ENCODE peak calls at places on chromosomes 12 and 14, in nine cellular contexts. Q is AG09309, A is lower leg skin, P is astrocyte of the spinal cord, T is mammary epithelial cell, B is adrenal gland, F is A549, V is thyroid gland, S is ascending aorta. Y is an unnamed sample.

GRCh38 chr14:86027990-86028389 is 498.0 kb downstream of the FLRT2 start:
- DNase-seq in T (no peak), P (no peak), B (no peak), A (no peak), V (no peak), S (no peak), Q (no peak), F (no peak), Y (no peak)

GRCh38 chr12:109462868-109463692 is 14.0 kb downstream of the KCTD10 start:
- DNase-seq in A (peak), P (peak), V (peak), S (peak), B (peak), F (peak), T (peak), Q (peak), Y (peak)

GRCh38 chr14:57492859-57493258 is 798 bp downstream of the CCDC198 start:
- DNase-seq in A (no peak), T (peak), Q (peak), V (no peak), S (no peak), B (no peak), P (peak), F (peak), Y (peak)

GRCh38 chr14:90632451-90632850 is 183.8 kb downstream of the TTC7B start:
- DNase-seq in P (peak), B (no peak), A (no peak), S (no peak), V (no peak), F (no peak), Q (no peak), T (no peak), Y (no peak)

GRCh38 chr14:51880810-51881580 is 20.6 kb downstream of the GNG2 start:
- DNase-seq in B (no peak), A (no peak), F (no peak), P (peak), V (no peak), Q (peak), S (no peak), T (no peak), Y (peak)

GRCh38 chr12:111045941-111046340 is 125.6 kb upstream of the MYL2 start:
- DNase-seq in B (no peak), Q (no peak), F (no peak), V (no peak), A (no peak), S (no peak), T (no peak), P (no peak), Y (no peak)

GRCh38 chr12:94150483-94151225 is 2.3 kb downstream of the PLXNC1 start:
- DNase-seq in Q (no peak), A (no peak), V (peak), T (no peak), B (no peak), F (no peak), S (no peak), P (no peak), Y (no peak)

GRCh38 chr12:118290130-118290529 is 82.6 kb downstream of the TAOK3 start:
- DNase-seq in F (no peak), Q (no peak), B (no peak), A (no peak), T (no peak), S (no peak), V (no peak), P (peak), Y (peak)

GRCh38 chr14:77878783-77879182 is 78.9 kb downstream of the ADCK1 start:
- DNase-seq in A (no peak), F (no peak), T (no peak), V (no peak), P (no peak), B (no peak), Q (no peak), S (no peak), Y (no peak)

GRCh38 chr12:77696183-77696582 is 134.5 kb upstream of the NAV3 start:
- DNase-seq in B (no peak), V (no peak), T (no peak), Q (no peak), S (no peak), P (no peak), A (no peak), F (no peak), Y (no peak)

GRCh38 chr12:3683670-3684069 is 69.2 kb downstream of the CRACR2A start:
- DNase-seq in S (no peak), P (peak), F (no peak), Q (no peak), V (no peak), B (no peak), T (peak), A (no peak), Y (peak)

GRCh38 chr12:25052191-25053020 is 103.5 kb upstream of the BCAT1 start:
- DNase-seq in S (no peak), Q (no peak), T (no peak), P (no peak), B (no peak), A (no peak), V (no peak), F (no peak), Y (no peak)

GRCh38 chr12:105561981-105562726 is 231.7 kb downstream of the C12orf75 start:
- DNase-seq in S (peak), P (peak), Q (peak), F (peak), B (peak), T (peak), V (no peak), A (peak), Y (peak)

GRCh38 chr14:47240755-47241437 is 434.5 kb downstream of the MDGA2 start:
- DNase-seq in P (no peak), Q (no peak), S (no peak), V (no peak), T (no peak), A (no peak), B (no peak), F (no peak), Y (no peak)

GRCh38 chr12:105907982-105908381 is 230.8 kb downstream of the NUAK1 start:
- DNase-seq in B (no peak), T (no peak), P (no peak), V (no peak), A (no peak), Q (no peak), F (no peak), S (no peak), Y (no peak)

GRCh38 chr12:105640780-105641179 is 310.3 kb downstream of the C12orf75 start:
- DNase-seq in T (no peak), F (no peak), V (no peak), Q (no peak), A (no peak), B (no peak), P (no peak), S (no peak), Y (no peak)

GRCh38 chr12:64796205-64796845 is 28.1 kb upstream of the TBC1D30 start:
- DNase-seq in B (peak), V (peak), P (peak), T (peak), A (peak), Q (peak), S (peak), F (peak), Y (peak)

GRCh38 chr14:36655963-36656768 is 5.5 kb upstream of the PAX9 start:
- DNase-seq in A (no peak), F (peak), Q (no peak), T (no peak), S (no peak), B (no peak), V (peak), P (no peak), Y (peak)

GRCh38 chr14:37830271-37830670 is 234.8 kb downstream of the TTC6 start:
- DNase-seq in S (no peak), Q (no peak), F (no peak), V (no peak), B (no peak), P (no peak), T (no peak), A (no peak), Y (no peak)

GRCh38 chr14:59183150-59183549 is 5.3 kb upstream of the DAAM1 start:
- DNase-seq in P (no peak), T (no peak), Q (no peak), A (no peak), B (no peak), F (no peak), S (no peak), V (no peak), Y (no peak)

GRCh38 chr14:97446087-97446486 is 648.9 kb downstream of the VRK1 start:
- DNase-seq in F (no peak), S (no peak), A (no peak), B (no peak), Q (no peak), V (no peak), T (no peak), P (no peak), Y (no peak)

GRCh38 chr12:34603382-34604035 is 581.2 kb downstream of the ALG10 start:
- DNase-seq in T (no peak), V (no peak), F (no peak), Q (no peak), A (no peak), S (no peak), P (no peak), B (no peak), Y (no peak)

GRCh38 chr12:124663206-124663605 is 95.8 kb upstream of the NCOR2 start:
- DNase-seq in F (no peak), A (no peak), T (no peak), B (no peak), V (no peak), S (no peak), Q (no peak), P (no peak), Y (peak)

GRCh38 chr12:65593206-65593833 is 231.0 kb upstream of the HMGA2 start:
- DNase-seq in A (no peak), V (no peak), P (no peak), S (no peak), Q (peak), B (no peak), F (no peak), T (no peak), Y (no peak)

GRCh38 chr14:58796636-58797429 is 159.1 kb downstream of the DACT1 start:
- DNase-seq in B (no peak), V (peak), T (peak), S (no peak), F (no peak), Q (no peak), P (no peak), A (no peak), Y (no peak)

GRCh38 chr14:51616724-51617409 is 34.8 kb upstream of the FRMD6 start:
- DNase-seq in F (peak), B (peak), A (peak), P (peak), T (peak), Q (peak), S (no peak), V (peak), Y (peak)

GRCh38 chr14:94367896-94368590 is 20.4 kb downstream of the SERPINA1 start:
- DNase-seq in B (no peak), Q (no peak), F (no peak), S (no peak), V (no peak), T (no peak), P (no peak), A (no peak), Y (no peak)

GRCh38 chr14:100540141-100540925 is 46.9 kb downstream of the BEGAIN start:
- DNase-seq in S (peak), Q (no peak), B (no peak), T (no peak), A (no peak), P (no peak), F (peak), V (no peak), Y (no peak)

GRCh38 chr14:73472182-73473114 is 14.1 kb upstream of the NUMB start:
- DNase-seq in V (no peak), A (no peak), F (peak), S (peak), B (no peak), Q (no peak), T (peak), P (peak), Y (peak)

GRCh38 chr12:69935651-69936100 is 110.6 kb downstream of the MYRFL start:
- DNase-seq in T (no peak), A (peak), F (no peak), P (no peak), S (no peak), Q (no peak), V (peak), B (no peak), Y (no peak)

GRCh38 chr14:95741051-95741490 is 27.1 kb upstream of the TCL1A start:
- DNase-seq in P (no peak), B (no peak), S (no peak), T (peak), A (no peak), V (no peak), F (no peak), Q (no peak), Y (no peak)

GRCh38 chr12:124094733-124095132 is 121.7 kb downstream of the ZNF664 start:
- DNase-seq in Q (no peak), S (no peak), T (no peak), V (no peak), A (no peak), B (no peak), F (peak), P (no peak), Y (no peak)

GRCh38 chr12:121530600-121531355 is 50.0 kb downstream of the KDM2B start:
- DNase-seq in P (peak), Q (no peak), V (peak), B (no peak), A (peak), T (no peak), S (peak), F (peak), Y (peak)

GRCh38 chr12:122840580-122841513 is 5.6 kb downstream of the HIP1R start:
- DNase-seq in T (peak), A (no peak), V (peak), P (no peak), Q (no peak), B (no peak), S (peak), F (no peak), Y (no peak)

GRCh38 chr14:74238974-74239847 is at the start of gene VSX2:
- DNase-seq in B (no peak), Q (no peak), F (no peak), A (no peak), S (no peak), P (no peak), V (no peak), T (no peak), Y (no peak)

GRCh38 chr12:53950789-53951576 is 3.7 kb upstream of the HOXC12 start:
- DNase-seq in F (no peak), B (no peak), T (no peak), A (no peak), S (no peak), P (no peak), Q (no peak), V (no peak), Y (no peak)

GRCh38 chr14:105012171-105012985 is 8.5 kb downstream of the CDCA4 start:
- DNase-seq in F (peak), P (no peak), B (no peak), V (peak), A (no peak), T (no peak), Q (no peak), S (no peak), Y (no peak)

GRCh38 chr12:106139422-106140141 is 828 bp upstream of the NUAK1 start:
- DNase-seq in P (peak), A (peak), V (peak), S (peak), F (peak), B (peak), T (peak), Q (no peak), Y (peak)

GRCh38 chr12:5492562-5492961 is 60.7 kb downstream of the NTF3 start:
- DNase-seq in S (no peak), V (no peak), F (no peak), B (no peak), Q (no peak), T (no peak), P (no peak), A (no peak), Y (no peak)

GRCh38 chr12:114790276-114790675 is 106.3 kb upstream of the TBX3 start:
- DNase-seq in S (no peak), F (no peak), P (no peak), A (no peak), Q (no peak), V (no peak), B (no peak), T (no peak), Y (no peak)
- H3K4me3 ChIP-seq in S (no peak), F (no peak), P (no peak), A (no peak), Q (no peak), V (no peak), B (no peak), T (no peak), Y (no peak)

DNA sequence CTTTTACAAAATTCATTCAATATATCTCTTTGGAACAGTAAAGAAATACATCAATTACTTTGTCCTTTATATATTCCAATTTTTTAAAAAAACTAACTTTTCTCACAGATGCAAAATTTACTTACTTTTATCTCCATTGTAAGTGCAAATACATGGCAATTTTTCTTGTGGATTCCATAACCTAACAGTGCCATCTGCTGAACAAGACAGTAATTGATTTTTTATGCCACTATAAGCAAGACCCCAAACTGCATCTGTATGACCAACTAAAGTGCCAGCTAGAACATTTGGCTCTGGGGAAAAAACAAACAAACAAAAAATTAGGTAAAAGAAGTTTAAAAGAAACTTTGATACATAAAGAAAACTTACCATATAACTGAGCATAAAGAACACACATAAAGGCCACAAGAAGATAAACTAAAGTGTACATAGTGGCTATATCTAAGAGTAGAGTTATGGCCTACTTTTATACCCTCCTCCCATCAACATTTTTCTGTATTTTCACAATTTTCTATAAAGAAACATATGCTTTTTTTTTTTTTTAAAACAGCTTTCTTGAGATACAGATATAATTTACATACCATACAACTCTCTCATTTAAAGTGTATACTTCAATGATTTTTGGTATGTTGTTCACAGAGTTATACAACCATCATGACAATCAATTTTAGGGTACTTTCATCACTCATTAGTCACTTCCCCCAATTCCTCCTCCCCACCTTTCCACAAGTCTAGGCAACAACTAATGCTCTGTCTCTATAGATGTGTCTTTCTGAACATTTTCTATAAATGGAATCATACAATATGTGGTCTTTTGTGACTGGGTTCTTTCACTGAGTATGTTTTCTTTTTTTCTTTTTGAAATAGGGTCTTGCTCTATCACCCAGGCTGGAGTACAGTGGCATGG is 32.6 kb downstream of the COCH start:
- DNase-seq in S (no peak), Q (no peak), B (no peak), T (peak), V (no peak), F (peak), A (no peak), P (peak), Y (peak)
- TF ChIP-seq CTCF in S (no peak), Q (peak), B (no peak), T (peak), V (peak), F (peak), A (no peak), P (peak), Y (peak)

GRCh38 chr12:56333679-56334489 is at the start of gene PAN2:
- DNase-seq in Q (peak), F (peak), B (peak), P (peak), V (peak), A (peak), S (peak), T (peak), Y (peak)

GRCh38 chr12:56334490-56334793 is 642 bp upstream of the PAN2 start:
- DNase-seq in Q (no peak), B (no peak), V (no peak), T (no peak), F (no peak), P (no peak), S (no peak), A (no peak), Y (no peak)

GRCh38 chr12:56336361-56337167 is 2.1 kb upstream of the IL23A start:
- DNase-seq in T (no peak), P (no peak), B (no peak), S (no peak), F (no peak), A (no peak), V (no peak), Q (no peak), Y (no peak)

GRCh38 chr12:56338643-56339422 is at the start of gene IL23A:
- DNase-seq in A (no peak), Q (no peak), T (peak), V (no peak), P (peak), B (no peak), F (no peak), S (no peak), Y (no peak)

DNA sequence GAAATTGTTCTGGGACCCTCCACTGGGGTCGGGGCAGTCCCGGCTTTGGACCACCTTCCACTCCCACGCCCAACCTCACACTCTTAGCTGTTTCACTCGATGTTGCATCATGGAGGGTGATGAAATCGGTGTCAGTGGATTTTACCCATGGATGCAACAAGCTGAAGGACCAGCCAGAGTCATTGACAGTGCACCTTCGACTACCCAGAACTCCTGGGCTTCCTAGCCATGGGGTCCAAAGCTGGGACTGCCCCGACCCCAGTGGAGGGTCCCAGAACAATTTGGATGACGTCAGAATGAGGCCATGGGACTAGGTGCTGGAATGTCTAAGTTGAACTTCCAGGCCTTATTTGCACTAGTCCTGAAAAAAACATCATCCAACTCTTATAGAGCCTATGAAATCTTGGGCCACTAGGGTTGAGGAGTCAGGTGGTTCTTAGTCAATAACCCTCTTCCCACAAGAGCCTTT is 897 bp upstream of the IL23A start:
- DNase-seq in T (no peak), A (no peak), Q (no peak), V (no peak), F (no peak), P (no peak), S (no peak), B (no peak), Y (no peak)
- H3K4me3 ChIP-seq in T (no peak), A (no peak), Q (no peak), V (no peak), F (no peak), P (no peak), S (no peak), B (no peak), Y (no peak)

GRCh38 chr12:52417742-52418141 is 11.6 kb upstream of the KRT82 start:
- DNase-seq in Q (no peak), A (no peak), V (no peak), S (no peak), P (no peak), F (no peak), B (no peak), T (no peak), Y (no peak)
- TF ChIP-seq CTCF in Q (no peak), A (no peak), V (no peak), S (no peak), P (no peak), F (no peak), B (no peak), T (no peak), Y (no peak)

Y was measured in fibroblast of mammary gland.